ENCODE peak calls at places on chromosomes 7 and 10, in six cellular contexts. F is HCEC 1CT; O is activated CD4-positive, alpha-beta T cell treated with anti-CD3 and anti-CD28 coated beads for 36 hours; M is activated CD4-positive, CD25-positive, alpha-beta regulatory T cell; P is nucleus accumbens; G is putamen. T is an unnamed sample.

GRCh38 chr10:99660662-99661369 is 1.5 kb downstream of the ENTPD7 start:
- DNase-seq in F (no peak), O (no peak), M (no peak), P (no peak), G (no peak), T (no peak)

GRCh38 chr10:60618861-60619260 is 159.4 kb upstream of the CDK1 start:
- DNase-seq in F (no peak), O (no peak), M (no peak), P (no peak), G (no peak), T (no peak)

GRCh38 chr10:31739759-31740158 is 188.9 kb downstream of the ARHGAP12 start:
- DNase-seq in F (peak; percentile 27), O (no peak), M (no peak), P (no peak), G (no peak), T (peak; percentile 74)

GRCh38 chr7:21365866-21366624 is 61.8 kb upstream of the SP4 start:
- DNase-seq in F (peak; percentile 10), O (no peak), M (no peak), P (no peak), G (no peak), T (peak; percentile 23)

GRCh38 chr10:69965919-69966662 is 86.6 kb upstream of the MACROH2A2 start:
- DNase-seq in F (no peak), O (no peak), M (no peak), P (no peak), G (no peak), T (peak; percentile 24)

GRCh38 chr7:157938211-157938610 is 601.4 kb downstream of the DNAJB6 start:
- DNase-seq in F (no peak), O (no peak), M (no peak), P (no peak), G (no peak), T (no peak)

GRCh38 chr10:130804778-130805634 is 506.5 kb downstream of the TCERG1L start:
- DNase-seq in F (no peak), O (no peak), M (no peak), P (no peak), G (no peak), T (no peak)

GRCh38 chr7:157096286-157097055 is 42.3 kb upstream of the UBE3C start:
- DNase-seq in F (no peak), O (no peak), M (no peak), P (no peak), G (no peak), T (no peak)

GRCh38 chr10:101492205-101492604 is 95.9 kb downstream of the POLL start:
- DNase-seq in F (no peak), O (no peak), M (no peak), P (no peak), G (no peak), T (no peak)

GRCh38 chr10:94299417-94299816 is 63.3 kb downstream of the NOC3L start:
- DNase-seq in F (peak; percentile 59), O (peak; percentile 31), M (no peak), P (no peak), G (no peak), T (peak; percentile 80)

GRCh38 chr7:128913856-128914565 is 3.5 kb upstream of the KCP start:
- DNase-seq in F (no peak), O (no peak), M (no peak), P (no peak), G (no peak), T (no peak)

GRCh38 chr10:96651998-96652431 is 65.2 kb upstream of the TM9SF3 start:
- DNase-seq in F (no peak), O (peak; percentile 37), M (no peak), P (no peak), G (no peak), T (no peak)

GRCh38 chr7:13920053-13920697 is 69.3 kb downstream of the ETV1 start:
- DNase-seq in F (peak; percentile 100), O (no peak), M (no peak), P (no peak), G (no peak), T (peak; percentile 98)

GRCh38 chr7:73828107-73828803 is 2.5 kb upstream of the CLDN4 start:
- DNase-seq in F (peak; percentile 53), O (peak; percentile 50), M (peak; percentile 19), P (no peak), G (no peak), T (peak; percentile 79)

GRCh38 chr7:87831127-87831526 is 45.0 kb downstream of the SLC25A40 start:
- DNase-seq in F (peak; percentile 41), O (no peak), M (no peak), P (no peak), G (no peak), T (no peak)

GRCh38 chr10:132639470-132639869 is 101.9 kb downstream of the INPP5A start:
- DNase-seq in F (no peak), O (no peak), M (no peak), P (no peak), G (no peak), T (no peak)

GRCh38 chr7:86647340-86648094 is 3.8 kb downstream of the GRM3 start:
- DNase-seq in F (no peak), O (no peak), M (no peak), P (no peak), G (no peak), T (no peak)

GRCh38 chr7:124667754-124668153 is 97.8 kb downstream of the GPR37 start:
- DNase-seq in F (no peak), O (no peak), M (no peak), P (no peak), G (no peak), T (no peak)

GRCh38 chr10:103929396-103929921 is 11.5 kb upstream of the STN1 start:
- DNase-seq in F (no peak), O (no peak), M (no peak), P (no peak), G (no peak), T (no peak)

GRCh38 chr10:80694930-80695329 is 157.2 kb downstream of the SH2D4B start:
- DNase-seq in F (no peak), O (peak; percentile 9), M (no peak), P (no peak), G (no peak), T (no peak)

GRCh38 chr7:18125536-18125935 is 97.9 kb upstream of the PRPS1L1 start:
- DNase-seq in F (peak; percentile 26), O (no peak), M (no peak), P (no peak), G (no peak), T (peak; percentile 65)

GRCh38 chr7:133794490-133794889 is 332.6 kb upstream of the LRGUK start:
- DNase-seq in F (peak; percentile 7), O (no peak), M (no peak), P (no peak), G (no peak), T (peak; percentile 14)

GRCh38 chr7:93890041-93890463 is 501 bp downstream of the TFPI2 start:
- DNase-seq in F (peak; percentile 64), O (peak; percentile 32), M (no peak), P (no peak), G (no peak), T (peak; percentile 54)

GRCh38 chr7:732094-732541 is 5.0 kb upstream of the PRKAR1B start:
- DNase-seq in F (no peak), O (peak; percentile 48), M (no peak), P (no peak), G (no peak), T (no peak)

GRCh38 chr10:42615419-42615818 is 23.0 kb downstream of the ZNF33B start:
- DNase-seq in F (no peak), O (no peak), M (no peak), P (no peak), G (no peak), T (no peak)

GRCh38 chr10:124155781-124156401 is 62.5 kb upstream of the CHST15 start:
- DNase-seq in F (no peak), O (no peak), M (no peak), P (no peak), G (no peak), T (peak; percentile 31)

GRCh38 chr10:94042001-94042813 is 48.5 kb downstream of the PLCE1 start:
- DNase-seq in F (peak; percentile 72), O (peak; percentile 4), M (no peak), P (no peak), G (no peak), T (peak; percentile 80)

T was measured in EL.